ENCODE peak calls at places on chromosomes 13 and 19, in four cellular contexts. V is amniotic stem cell; T is activated CD4-positive, alpha-beta T cell treated with anti-CD3 and anti-CD28 coated beads for 36 hours; S is T follicular helper cell. N is an unnamed sample.

GRCh38 chr19:41937976-41938375 is 9.7 kb upstream of the ERFL start:
- DNase-seq in S (no peak), T (no peak), V (no peak), N (no peak)

GRCh38 chr19:10149427-10149826 is 29.7 kb upstream of the EIF3G start:
- DNase-seq in T (no peak), V (no peak), S (no peak), N (no peak)

GRCh38 chr13:27967203-27967735 is 1.8 kb downstream of the CDX2 start:
- DNase-seq in S (no peak), T (no peak), V (no peak), N (no peak)

GRCh38 chr13:80030491-80030890 is 310.4 kb downstream of the SPRY2 start:
- DNase-seq in T (no peak), V (no peak), S (no peak), N (no peak)

GRCh38 chr19:44308011-44308410 is 3.2 kb upstream of the ZNF235 start:
- DNase-seq in S (no peak), V (no peak), T (no peak), N (no peak)

GRCh38 chr19:11106477-11106876 is 17.2 kb downstream of the LDLR start:
- DNase-seq in V (no peak), T (no peak), S (no peak), N (no peak)

GRCh38 chr13:75356426-75356825 is 125.5 kb downstream of the TBC1D4 start:
- DNase-seq in V (no peak), S (no peak), T (no peak), N (no peak)

GRCh38 chr13:44155422-44156293 is 218.0 kb upstream of the SERP2 start:
- DNase-seq in V (no peak), T (no peak), S (no peak), N (peak)

GRCh38 chr19:383922-384800 is 24.8 kb downstream of the C2CD4C start:
- DNase-seq in V (no peak), T (no peak), S (no peak), N (peak)

GRCh38 chr19:1847684-1848398 is 442 bp downstream of the REXO1 start:
- DNase-seq in S (no peak), V (no peak), T (peak), N (no peak)

GRCh38 chr13:84360843-84361242 is 478.6 kb upstream of the SLITRK1 start:
- DNase-seq in V (no peak), T (no peak), S (no peak), N (no peak)

GRCh38 chr19:51810228-51810627 is 15.3 kb downstream of the FPR3 start:
- DNase-seq in S (no peak), V (no peak), T (no peak), N (no peak)

GRCh38 chr13:78604782-78605611 is 1.6 kb upstream of the POU4F1 start:
- DNase-seq in T (no peak), V (no peak), S (no peak), N (no peak)

GRCh38 chr13:38685974-38686571 is 804 bp upstream of the FREM2 start:
- DNase-seq in V (no peak), T (no peak), S (no peak), N (no peak)

GRCh38 chr19:32676186-32676894 is 692 bp downstream of the RGS9BP start:
- DNase-seq in T (peak), S (no peak), V (no peak), N (no peak)

GRCh38 chr13:91351980-91352379 is 4.5 kb downstream of the MIR17HG start:
- DNase-seq in T (no peak), S (no peak), V (no peak), N (no peak)

N was measured in hypothalamus.